ENCODE peak calls at places on chromosomes 12 and 14, in five cellular contexts. T is A549, G is AG10803, O is mammary epithelial cell, A is right lobe of liver. S is an unnamed sample.

GRCh38 chr12:108612788-108613282 is 15.0 kb upstream of the TMEM119 start:
- DNase-seq in O (peak), A (no peak), G (no peak), T (no peak), S (no peak)

GRCh38 chr12:116547955-116548471 is 11.2 kb upstream of the MAP1LC3B2 start:
- DNase-seq in T (no peak), O (no peak), A (no peak), G (peak), S (peak)

GRCh38 chr12:109998241-109998903 is 858 bp upstream of the ANKRD13A start:
- DNase-seq in T (no peak), O (no peak), A (no peak), G (peak), S (no peak)

GRCh38 chr14:85528080-85528881 is 1.7 kb upstream of the FLRT2 start:
- DNase-seq in O (peak), A (no peak), G (peak), T (peak), S (peak)

GRCh38 chr14:98950356-98950895 is 321.6 kb downstream of the BCL11B start:
- DNase-seq in A (no peak), G (no peak), O (no peak), T (no peak), S (no peak)

GRCh38 chr12:76697849-76698248 is 66.1 kb upstream of the ZDHHC17 start:
- DNase-seq in T (no peak), A (no peak), G (no peak), O (no peak), S (no peak)

GRCh38 chr14:77205566-77205965 is 24.0 kb downstream of the TMEM63C start:
- DNase-seq in A (no peak), T (no peak), O (no peak), G (no peak), S (no peak)

GRCh38 chr14:65360144-65360784 is 52.3 kb upstream of the FUT8 start:
- DNase-seq in G (no peak), O (peak), T (no peak), A (no peak), S (no peak)

GRCh38 chr12:7269273-7269672 is 34.6 kb upstream of the ACSM4 start:
- DNase-seq in T (no peak), G (peak), O (peak), A (no peak), S (no peak)

GRCh38 chr12:9813821-9814798 is 13.2 kb upstream of the KLRF1 start:
- DNase-seq in G (peak), O (peak), A (peak), T (peak), S (no peak)
- H3K4me3 ChIP-seq in G (peak), O (peak), A (peak), T (peak), S (peak)

GRCh38 chr12:120231316-120232011 is 30.6 kb upstream of the RPLP0 start:
- DNase-seq in O (peak), A (no peak), G (peak), T (peak), S (peak)
- TF ChIP-seq CTCF in O (peak), A (peak), G (peak), T (no peak), S (peak)

GRCh38 chr12:54588892-54589291 is 433 bp upstream of the PPP1R1A start:
- DNase-seq in A (no peak), G (no peak), T (no peak), O (no peak), S (no peak)
- H3K4me3 ChIP-seq in A (peak), G (no peak), T (peak), O (no peak), S (peak)

DNA sequence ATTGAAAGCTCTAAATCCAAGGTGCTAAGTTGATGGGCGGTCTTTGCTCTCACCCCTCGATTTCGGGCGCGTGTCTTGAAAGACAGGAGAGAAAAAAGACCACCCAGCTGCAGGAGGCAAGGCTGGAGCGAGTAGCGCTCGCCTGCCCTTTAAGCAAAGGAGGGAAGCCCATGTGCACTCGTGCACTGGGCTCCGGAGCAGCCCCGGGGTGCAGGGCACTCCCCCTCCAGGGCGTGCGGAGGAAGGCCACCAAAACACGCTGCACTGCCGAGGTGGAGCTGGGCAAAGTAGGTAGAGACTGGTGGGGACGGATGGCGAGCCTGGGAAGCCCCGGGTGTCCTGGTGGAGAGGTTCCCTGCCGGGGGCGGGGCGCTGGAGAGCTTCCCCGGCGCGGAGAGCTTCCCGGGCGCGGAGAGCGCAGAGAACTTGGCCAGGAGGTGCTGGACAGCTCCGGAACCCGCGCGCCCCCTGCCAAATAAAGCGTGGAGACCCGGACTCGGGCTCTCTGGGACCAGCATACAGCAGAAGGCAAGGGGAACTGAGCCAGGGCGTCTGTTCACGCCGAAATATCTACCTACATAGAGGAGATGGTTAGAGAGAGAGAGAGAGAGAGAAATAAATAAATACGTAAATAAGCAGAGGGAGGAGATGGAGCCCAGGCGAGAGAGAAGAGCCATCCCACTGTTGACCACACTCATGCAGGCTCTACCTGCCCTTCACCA is 600 bp upstream of the NELL2 start:
- DNase-seq in G (peak), T (peak), O (peak), A (no peak), S (no peak)
- TF ChIP-seq CTCF in G (no peak), T (no peak), O (no peak), A (no peak), S (no peak)

GRCh38 chr12:130121246-130122005 is 40.8 kb upstream of the FZD10 start:
- DNase-seq in O (no peak), T (no peak), G (no peak), A (no peak), S (no peak)
- H3K4me3 ChIP-seq in O (no peak), T (no peak), G (no peak), A (no peak), S (no peak)